ENCODE peak calls at places on chromosomes 3 and 15, in five cellular contexts. H, K, U, G and R are unnamed samples.

GRCh38 chr15:41944313-41944940 is 27.9 kb downstream of the EHD4 start:
- DNase-seq in H (no peak), U (peak), K (no peak), G (no peak), R (no peak)

GRCh38 chr15:43769584-43770228 is 7.1 kb downstream of the ELL3 start:
- DNase-seq in G (no peak), H (peak), K (peak), U (peak), R (peak)

GRCh38 chr3:171851685-171852084 is 8.5 kb downstream of the TMEM212 start:
- DNase-seq in U (no peak), K (no peak), G (no peak), H (no peak), R (no peak)

GRCh38 chr3:97744289-97744688 is 20.3 kb upstream of the ARL6 start:
- DNase-seq in U (no peak), G (no peak), K (no peak), H (no peak), R (no peak)

GRCh38 chr3:131917006-131917405 is 117.8 kb downstream of the CPNE4 start:
- DNase-seq in G (no peak), U (peak), K (no peak), H (no peak), R (no peak)

GRCh38 chr3:16860234-16860633 is 24.5 kb upstream of the PLCL2 start:
- DNase-seq in H (no peak), K (no peak), G (no peak), U (no peak), R (no peak)

GRCh38 chr3:103056552-103056951 is 621.7 kb downstream of the ZPLD1 start:
- DNase-seq in K (no peak), H (no peak), G (no peak), U (no peak), R (peak)

GRCh38 chr15:25767356-25768151 is 95.6 kb downstream of the ATP10A start:
- DNase-seq in K (no peak), H (no peak), U (no peak), G (no peak), R (no peak)

GRCh38 chr3:125300416-125300815 is 74.7 kb downstream of the ZNF148 start:
- DNase-seq in H (no peak), K (no peak), G (no peak), U (peak), R (no peak)

GRCh38 chr15:52093539-52094502 is 18.8 kb downstream of the BCL2L10 start:
- DNase-seq in H (no peak), U (peak), G (no peak), K (no peak), R (no peak)

GRCh38 chr15:81723758-81724157 is 322.1 kb downstream of the MEX3B start:
- DNase-seq in K (no peak), G (no peak), U (no peak), H (peak), R (no peak)

GRCh38 chr3:4739289-4740236 is 239.7 kb upstream of the BHLHE40 start:
- DNase-seq in H (no peak), U (no peak), G (no peak), K (peak), R (no peak)

GRCh38 chr15:60496853-60497252 is 17.9 kb upstream of the ICE2 start:
- DNase-seq in K (no peak), U (no peak), H (no peak), G (no peak), R (no peak)

GRCh38 chr15:50800715-50801114 is 35.2 kb upstream of the SPPL2A start:
- DNase-seq in K (no peak), H (no peak), G (no peak), U (no peak), R (no peak)

GRCh38 chr15:90325677-90326200 is 26.3 kb upstream of the ZNF774 start:
- DNase-seq in U (no peak), K (no peak), H (no peak), G (no peak), R (no peak)

GRCh38 chr15:78155355-78155939 is 6.3 kb downstream of the IDH3A start:
- DNase-seq in H (no peak), U (no peak), K (no peak), G (no peak), R (no peak)

GRCh38 chr15:40439461-40440299 is 1.1 kb upstream of the BAHD1 start:
- DNase-seq in G (no peak), K (no peak), U (no peak), H (peak), R (peak)

GRCh38 chr3:47849186-47850061 is 46.5 kb downstream of the DHX30 start:
- DNase-seq in H (no peak), G (no peak), K (no peak), U (no peak), R (no peak)